ENCODE peak calls at places on chromosome 1, in nine cellular contexts. One of them, this sample, is unnamed.
A peak's percentile ranks its signal among the peaks of the same experiment; 100 is the strongest.

GRCh38 chr1:177476706-177477105 is 305.9 kb downstream of the BRINP2 start:
- DNase-seq in CD4-positive, CD25-positive, alpha-beta regulatory T cell: no peak
- DNase-seq in BJ: no peak
- DNase-seq in neuronal stem cell: no peak
- DNase-seq in heart right ventricle: no peak
- DNase-seq in breast epithelium: no peak
- DNase-seq in A549: no peak
- DNase-seq in prostate gland: no peak
- DNase-seq in colonic mucosa: no peak
- DNase-seq in this sample: no peak

GRCh38 chr1:222095606-222096475 is 354.0 kb upstream of the DUSP10 start:
- DNase-seq in heart right ventricle: no peak
- DNase-seq in CD4-positive, CD25-positive, alpha-beta regulatory T cell: peak; percentile 24
- DNase-seq in BJ: no peak
- DNase-seq in prostate gland: no peak
- DNase-seq in A549: peak; percentile 38
- DNase-seq in breast epithelium: no peak
- DNase-seq in neuronal stem cell: peak; percentile 30
- DNase-seq in colonic mucosa: peak; percentile 54
- DNase-seq in this sample: no peak

GRCh38 chr1:35587736-35588135 is 14.6 kb downstream of the TFAP2E start:
- DNase-seq in BJ: no peak
- DNase-seq in A549: no peak
- DNase-seq in colonic mucosa: no peak
- DNase-seq in prostate gland: no peak
- DNase-seq in heart right ventricle: no peak
- DNase-seq in CD4-positive, CD25-positive, alpha-beta regulatory T cell: no peak
- DNase-seq in neuronal stem cell: no peak
- DNase-seq in breast epithelium: no peak
- DNase-seq in this sample: peak; percentile 14

GRCh38 chr1:44784094-44785026 is 3.6 kb downstream of the BEST4 start:
- DNase-seq in CD4-positive, CD25-positive, alpha-beta regulatory T cell: peak; percentile 35
- DNase-seq in BJ: no peak
- DNase-seq in heart right ventricle: no peak
- DNase-seq in A549: no peak
- DNase-seq in colonic mucosa: no peak
- DNase-seq in neuronal stem cell: no peak
- DNase-seq in prostate gland: no peak
- DNase-seq in breast epithelium: no peak
- DNase-seq in this sample: no peak

GRCh38 chr1:147591246-147591891 is 50.1 kb downstream of the BCL9 start:
- DNase-seq in CD4-positive, CD25-positive, alpha-beta regulatory T cell: no peak
- DNase-seq in colonic mucosa: no peak
- DNase-seq in prostate gland: no peak
- DNase-seq in A549: no peak
- DNase-seq in heart right ventricle: no peak
- DNase-seq in BJ: no peak
- DNase-seq in neuronal stem cell: no peak
- DNase-seq in breast epithelium: no peak
- DNase-seq in this sample: no peak

GRCh38 chr1:61081135-61081636 is 1.2 kb upstream of the NFIA start:
- DNase-seq in heart right ventricle: no peak
- DNase-seq in A549: no peak
- DNase-seq in CD4-positive, CD25-positive, alpha-beta regulatory T cell: no peak
- DNase-seq in neuronal stem cell: no peak
- DNase-seq in BJ: no peak
- DNase-seq in prostate gland: no peak
- DNase-seq in colonic mucosa: no peak
- DNase-seq in breast epithelium: no peak
- DNase-seq in this sample: no peak

GRCh38 chr1:15411593-15412487 is 2.2 kb downstream of the EFHD2 start:
- DNase-seq in heart right ventricle: peak; percentile 54
- DNase-seq in CD4-positive, CD25-positive, alpha-beta regulatory T cell: peak; percentile 31
- DNase-seq in neuronal stem cell: no peak
- DNase-seq in prostate gland: no peak
- DNase-seq in A549: no peak
- DNase-seq in BJ: no peak
- DNase-seq in breast epithelium: no peak
- DNase-seq in colonic mucosa: peak; percentile 61
- DNase-seq in this sample: peak; percentile 55

GRCh38 chr1:156281281-156282142 is 1.1 kb downstream of the SMG5 start:
- DNase-seq in colonic mucosa: no peak
- DNase-seq in prostate gland: no peak
- DNase-seq in breast epithelium: no peak
- DNase-seq in BJ: no peak
- DNase-seq in neuronal stem cell: no peak
- DNase-seq in A549: no peak
- DNase-seq in CD4-positive, CD25-positive, alpha-beta regulatory T cell: no peak
- DNase-seq in heart right ventricle: peak; percentile 65
- DNase-seq in this sample: no peak

GRCh38 chr1:178774263-178774662 is 49.2 kb downstream of the RALGPS2 start:
- DNase-seq in CD4-positive, CD25-positive, alpha-beta regulatory T cell: no peak
- DNase-seq in BJ: no peak
- DNase-seq in breast epithelium: no peak
- DNase-seq in colonic mucosa: no peak
- DNase-seq in A549: peak; percentile 21
- DNase-seq in heart right ventricle: no peak
- DNase-seq in prostate gland: no peak
- DNase-seq in neuronal stem cell: no peak
- DNase-seq in this sample: no peak

GRCh38 chr1:35564884-35565741 is 7.5 kb downstream of the NCDN start:
- DNase-seq in heart right ventricle: no peak
- DNase-seq in neuronal stem cell: no peak
- DNase-seq in A549: no peak
- DNase-seq in CD4-positive, CD25-positive, alpha-beta regulatory T cell: no peak
- DNase-seq in prostate gland: no peak
- DNase-seq in breast epithelium: no peak
- DNase-seq in BJ: no peak
- DNase-seq in colonic mucosa: no peak
- DNase-seq in this sample: no peak

GRCh38 chr1:156615946-156616345 is 3.3 kb upstream of the HAPLN2 start:
- DNase-seq in heart right ventricle: no peak
- DNase-seq in A549: no peak
- DNase-seq in prostate gland: no peak
- DNase-seq in neuronal stem cell: no peak
- DNase-seq in breast epithelium: no peak
- DNase-seq in CD4-positive, CD25-positive, alpha-beta regulatory T cell: no peak
- DNase-seq in BJ: no peak
- DNase-seq in colonic mucosa: no peak
- DNase-seq in this sample: no peak

GRCh38 chr1:6601865-6602668 is 602 bp downstream of the KLHL21 start:
- DNase-seq in neuronal stem cell: no peak
- DNase-seq in A549: no peak
- DNase-seq in breast epithelium: no peak
- DNase-seq in heart right ventricle: peak; percentile 60
- DNase-seq in BJ: no peak
- DNase-seq in CD4-positive, CD25-positive, alpha-beta regulatory T cell: peak; percentile 13
- DNase-seq in prostate gland: no peak
- DNase-seq in colonic mucosa: peak; percentile 49
- DNase-seq in this sample: no peak

GRCh38 chr1:160656737-160657476 is 10.1 kb upstream of the SLAMF1 start:
- DNase-seq in A549: no peak
- DNase-seq in BJ: no peak
- DNase-seq in colonic mucosa: no peak
- DNase-seq in CD4-positive, CD25-positive, alpha-beta regulatory T cell: no peak
- DNase-seq in breast epithelium: no peak
- DNase-seq in prostate gland: no peak
- DNase-seq in neuronal stem cell: no peak
- DNase-seq in heart right ventricle: no peak
- DNase-seq in this sample: no peak

GRCh38 chr1:158002630-158003408 is 9.4 kb downstream of the KIRREL1 start:
- DNase-seq in BJ: no peak
- DNase-seq in breast epithelium: no peak
- DNase-seq in prostate gland: no peak
- DNase-seq in heart right ventricle: no peak
- DNase-seq in colonic mucosa: no peak
- DNase-seq in neuronal stem cell: peak; percentile 71
- DNase-seq in CD4-positive, CD25-positive, alpha-beta regulatory T cell: no peak
- DNase-seq in A549: no peak
- DNase-seq in this sample: no peak
- H3K4me3 ChIP-seq in BJ: no peak overlapping the region
- H3K4me3 ChIP-seq in breast epithelium: peak overlapping the region; percentile 33
- H3K4me3 ChIP-seq in prostate gland: no peak overlapping the region
- H3K4me3 ChIP-seq in heart right ventricle: no peak overlapping the region
- H3K4me3 ChIP-seq in colonic mucosa: no peak overlapping the region
- H3K4me3 ChIP-seq in neuronal stem cell: no peak overlapping the region
- H3K4me3 ChIP-seq in CD4-positive, CD25-positive, alpha-beta regulatory T cell: no peak overlapping the region
- H3K4me3 ChIP-seq in A549: no peak overlapping the region
- H3K4me3 ChIP-seq in this sample: no peak overlapping the region

DNA sequence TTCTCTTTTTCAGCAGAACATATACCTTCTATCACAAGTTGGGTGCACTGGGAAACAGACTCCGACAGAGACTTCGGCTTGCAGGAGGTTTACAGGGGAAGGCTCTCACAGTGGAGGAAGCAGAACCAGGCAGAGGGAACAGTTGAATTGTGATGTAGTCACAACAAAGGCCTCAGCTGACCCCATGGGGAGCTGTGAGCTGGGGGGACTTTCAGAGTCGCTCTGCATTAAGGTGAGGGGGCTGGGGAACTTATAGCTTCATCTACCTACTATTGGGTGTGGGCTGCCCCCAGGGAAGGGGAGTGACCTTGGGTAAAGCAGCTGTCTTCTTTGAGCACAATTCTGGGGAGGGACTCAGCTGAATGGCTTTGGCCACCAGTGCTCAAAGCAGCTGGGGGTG is 94.9 kb upstream of the POU3F1 start:
- DNase-seq in CD4-positive, CD25-positive, alpha-beta regulatory T cell: no peak
- DNase-seq in breast epithelium: no peak
- DNase-seq in neuronal stem cell: no peak
- DNase-seq in heart right ventricle: no peak
- DNase-seq in A549: no peak
- DNase-seq in BJ: no peak
- DNase-seq in colonic mucosa: no peak
- DNase-seq in prostate gland: no peak
- DNase-seq in this sample: no peak
- H3K4me3 ChIP-seq in CD4-positive, CD25-positive, alpha-beta regulatory T cell: no peak overlapping the region
- H3K4me3 ChIP-seq in breast epithelium: no peak overlapping the region
- H3K4me3 ChIP-seq in neuronal stem cell: no peak overlapping the region
- H3K4me3 ChIP-seq in heart right ventricle: no peak overlapping the region
- H3K4me3 ChIP-seq in A549: no peak overlapping the region
- H3K4me3 ChIP-seq in BJ: no peak overlapping the region
- H3K4me3 ChIP-seq in colonic mucosa: no peak overlapping the region
- H3K4me3 ChIP-seq in prostate gland: no peak overlapping the region
- H3K4me3 ChIP-seq in this sample: no peak overlapping the region

GRCh38 chr1:43529206-43529731 is 1.4 kb upstream of the PTPRF start:
- DNase-seq in heart right ventricle: peak; percentile 82
- DNase-seq in BJ: peak; percentile 48
- DNase-seq in A549: peak; percentile 87
- DNase-seq in neuronal stem cell: peak; percentile 89
- DNase-seq in colonic mucosa: peak; percentile 93
- DNase-seq in CD4-positive, CD25-positive, alpha-beta regulatory T cell: peak; percentile 58
- DNase-seq in breast epithelium: peak; percentile 79
- DNase-seq in prostate gland: peak; percentile 86
- DNase-seq in this sample: peak; percentile 97

GRCh38 chr1:43531453-43531905 is 796 bp downstream of the PTPRF start:
- DNase-seq in breast epithelium: no peak
- DNase-seq in prostate gland: peak; percentile 62
- DNase-seq in heart right ventricle: no peak
- DNase-seq in neuronal stem cell: no peak
- DNase-seq in A549: peak; percentile 28
- DNase-seq in colonic mucosa: peak; percentile 70
- DNase-seq in BJ: no peak
- DNase-seq in CD4-positive, CD25-positive, alpha-beta regulatory T cell: no peak
- DNase-seq in this sample: no peak

GRCh38 chr1:43532716-43533115 is 2.0 kb downstream of the PTPRF start:
- DNase-seq in breast epithelium: no peak
- DNase-seq in neuronal stem cell: no peak
- DNase-seq in BJ: no peak
- DNase-seq in colonic mucosa: peak; percentile 38
- DNase-seq in heart right ventricle: no peak
- DNase-seq in A549: no peak
- DNase-seq in prostate gland: no peak
- DNase-seq in CD4-positive, CD25-positive, alpha-beta regulatory T cell: no peak
- DNase-seq in this sample: no peak

GRCh38 chr1:43531906-43532584 is 1.4 kb downstream of the PTPRF start:
- DNase-seq in CD4-positive, CD25-positive, alpha-beta regulatory T cell: no peak
- DNase-seq in prostate gland: no peak
- DNase-seq in A549: no peak
- DNase-seq in breast epithelium: no peak
- DNase-seq in BJ: no peak
- DNase-seq in neuronal stem cell: no peak
- DNase-seq in colonic mucosa: peak; percentile 49
- DNase-seq in heart right ventricle: no peak
- DNase-seq in this sample: no peak

GRCh38 chr1:43530483-43531452 is at the start of gene PTPRF:
- DNase-seq in prostate gland: peak; percentile 77
- DNase-seq in BJ: no peak
- DNase-seq in breast epithelium: no peak
- DNase-seq in heart right ventricle: peak; percentile 62
- DNase-seq in colonic mucosa: peak; percentile 75
- DNase-seq in CD4-positive, CD25-positive, alpha-beta regulatory T cell: peak; percentile 16
- DNase-seq in A549: peak; percentile 50
- DNase-seq in neuronal stem cell: peak; percentile 46
- DNase-seq in this sample: peak; percentile 93
- H3K4me3 ChIP-seq in prostate gland: peak within 1 kb of the TSS; percentile 91
- H3K4me3 ChIP-seq in BJ: peak within 1 kb of the TSS; percentile 74
- H3K4me3 ChIP-seq in breast epithelium: peak within 1 kb of the TSS; percentile 97
- H3K4me3 ChIP-seq in heart right ventricle: peak within 1 kb of the TSS; percentile 62
- H3K4me3 ChIP-seq in colonic mucosa: peak within 1 kb of the TSS; percentile 43
- H3K4me3 ChIP-seq in CD4-positive, CD25-positive, alpha-beta regulatory T cell: no peak within 1 kb of the TSS
- H3K4me3 ChIP-seq in A549: peak within 1 kb of the TSS; percentile 65
- H3K4me3 ChIP-seq in neuronal stem cell: peak within 1 kb of the TSS; percentile 49
- H3K4me3 ChIP-seq in this sample: peak within 1 kb of the TSS; percentile 38

DNA sequence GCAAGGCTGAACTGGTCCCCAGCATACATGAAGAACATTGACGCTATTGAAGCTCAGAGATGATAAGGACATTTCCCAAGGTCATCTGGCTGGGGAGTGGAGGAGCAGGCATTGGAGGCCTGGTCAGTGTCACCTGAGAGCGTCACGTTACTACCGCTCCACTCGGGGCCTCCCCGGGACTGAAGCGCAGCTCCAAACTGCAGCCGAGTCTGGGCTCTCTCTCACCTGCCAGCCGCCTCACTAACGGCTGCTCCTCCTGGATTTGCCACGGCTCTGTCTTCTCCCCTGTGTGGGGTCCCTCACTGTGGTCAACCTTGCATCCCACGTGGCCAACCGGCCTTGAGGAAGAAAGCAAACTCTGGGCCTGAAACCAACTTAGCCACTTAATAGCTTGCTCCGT is 111.3 kb downstream of the ADSS2 start:
- DNase-seq in CD4-positive, CD25-positive, alpha-beta regulatory T cell: no peak
- DNase-seq in neuronal stem cell: no peak
- DNase-seq in breast epithelium: no peak
- DNase-seq in BJ: no peak
- DNase-seq in A549: no peak
- DNase-seq in prostate gland: no peak
- DNase-seq in heart right ventricle: no peak
- DNase-seq in colonic mucosa: no peak
- DNase-seq in this sample: peak; percentile 48
- H3K4me3 ChIP-seq in CD4-positive, CD25-positive, alpha-beta regulatory T cell: no peak overlapping the region
- H3K4me3 ChIP-seq in neuronal stem cell: no peak overlapping the region
- H3K4me3 ChIP-seq in breast epithelium: no peak overlapping the region
- H3K4me3 ChIP-seq in BJ: no peak overlapping the region
- H3K4me3 ChIP-seq in A549: no peak overlapping the region
- H3K4me3 ChIP-seq in prostate gland: no peak overlapping the region
- H3K4me3 ChIP-seq in heart right ventricle: no peak overlapping the region
- H3K4me3 ChIP-seq in colonic mucosa: no peak overlapping the region
- H3K4me3 ChIP-seq in this sample: no peak overlapping the region

This sample was measured in lower leg skin.